ENCODE peak calls at places on chromosomes 5 and 9, in seven cellular contexts. A, Z, C, I, X, W and H are unnamed samples.

GRCh38 chr5:5270958-5271605 is 131.0 kb downstream of the ADAMTS16 start:
- DNase-seq in A (no peak), Z (peak; percentile 21), I (no peak), W (peak; percentile 69), X (peak; percentile 96), C (peak; percentile 87), H (peak; percentile 9)

GRCh38 chr9:107467416-107467815 is 22.2 kb downstream of the KLF4 start:
- DNase-seq in C (no peak), X (no peak), I (no peak), W (no peak), Z (no peak), A (no peak), H (no peak)

GRCh38 chr5:146447734-146448380 is 724 bp downstream of the TCERG1 start:
- DNase-seq in C (peak; percentile 6), I (no peak), X (no peak), A (peak; percentile 30), W (no peak), Z (no peak), H (no peak)

GRCh38 chr9:95722141-95722540 is 153.3 kb upstream of the ERCC6L2 start:
- DNase-seq in C (no peak), A (no peak), W (no peak), I (no peak), Z (no peak), X (no peak), H (no peak)

GRCh38 chr9:78298046-78298511 is 1.2 kb downstream of the PSAT1 start:
- DNase-seq in Z (peak; percentile 36), W (no peak), X (no peak), C (peak; percentile 9), I (peak; percentile 56), A (peak; percentile 29), H (no peak)

GRCh38 chr5:55600536-55601208 is 65.9 kb upstream of the PLPP1 start:
- DNase-seq in X (no peak), A (no peak), W (peak; percentile 57), I (no peak), Z (no peak), C (peak; percentile 16), H (no peak)

GRCh38 chr5:115758356-115758755 is 58.1 kb downstream of the CDO1 start:
- DNase-seq in Z (no peak), C (no peak), W (no peak), I (no peak), A (no peak), X (no peak), H (no peak)

GRCh38 chr9:27599521-27600234 is 26.4 kb upstream of the C9orf72 start:
- DNase-seq in C (no peak), W (no peak), X (no peak), Z (no peak), I (no peak), A (no peak), H (no peak)

GRCh38 chr5:11620172-11620571 is 284.1 kb downstream of the CTNND2 start:
- DNase-seq in A (no peak), I (no peak), C (no peak), X (no peak), Z (no peak), W (no peak), H (no peak)

GRCh38 chr9:113541019-113541900 is 77.7 kb downstream of the RGS3 start:
- DNase-seq in Z (peak; percentile 8), X (no peak), I (no peak), W (no peak), A (no peak), C (peak; percentile 43), H (no peak)

GRCh38 chr5:86688414-86688813 is 70.7 kb downstream of the COX7C start:
- DNase-seq in X (no peak), C (no peak), I (no peak), A (no peak), Z (no peak), W (no peak), H (no peak)

GRCh38 chr5:90356612-90357011 is 52.9 kb downstream of the CETN3 start:
- DNase-seq in W (no peak), Z (no peak), A (no peak), C (peak; percentile 10), X (no peak), I (no peak), H (no peak)

GRCh38 chr9:138080979-138081378 is 203.4 kb downstream of the CACNA1B start:
- DNase-seq in A (no peak), C (no peak), Z (no peak), W (no peak), X (no peak), I (no peak), H (no peak)

GRCh38 chr5:147403659-147404640 is 105.9 kb downstream of the DPYSL3 start:
- DNase-seq in X (peak; percentile 41), C (no peak), I (no peak), A (no peak), Z (no peak), W (peak; percentile 88), H (peak; percentile 81)

GRCh38 chr9:131398204-131398603 is 4.3 kb downstream of the PRRC2B start:
- DNase-seq in W (no peak), Z (no peak), I (no peak), X (no peak), A (peak; percentile 42), C (peak; percentile 63), H (no peak)

GRCh38 chr9:134491856-134492255 is 149.7 kb upstream of the COL5A1 start:
- DNase-seq in A (no peak), Z (no peak), I (no peak), C (no peak), W (no peak), X (no peak), H (no peak)

GRCh38 chr5:80128129-80128528 is 93.0 kb downstream of the THBS4 start:
- DNase-seq in A (no peak), X (peak; percentile 71), I (peak; percentile 19), W (no peak), Z (no peak), C (no peak), H (no peak)

GRCh38 chr9:81430727-81431126 is 258.6 kb downstream of the TLE1 start:
- DNase-seq in X (peak; percentile 10), Z (no peak), I (no peak), W (no peak), C (no peak), A (no peak), H (no peak)

GRCh38 chr9:89564257-89564878 is 40.4 kb upstream of the GADD45G start:
- DNase-seq in I (peak; percentile 39), W (no peak), Z (peak; percentile 92), X (peak; percentile 9), A (no peak), C (no peak), H (no peak)

GRCh38 chr5:125526940-125527339 is 780.5 kb upstream of the ZNF608 start:
- DNase-seq in I (no peak), C (peak; percentile 8), Z (no peak), A (no peak), X (no peak), W (peak; percentile 18), H (no peak)

GRCh38 chr9:130770679-130771442 is 64.2 kb upstream of the ABL1 start:
- DNase-seq in Z (peak; percentile 74), X (peak; percentile 48), C (peak; percentile 51), W (no peak), I (peak; percentile 74), A (no peak), H (no peak)

GRCh38 chr9:134693641-134694367 is 52.2 kb downstream of the COL5A1 start:
- DNase-seq in I (no peak), Z (no peak), W (no peak), A (no peak), C (no peak), X (no peak), H (no peak)

GRCh38 chr5:159104058-159104651 is 4.4 kb upstream of the EBF1 start:
- DNase-seq in W (peak; percentile 47), I (peak; percentile 58), C (no peak), A (no peak), X (no peak), Z (no peak), H (no peak)

GRCh38 chr9:113957778-113958430 is 81.8 kb downstream of the ZNF618 start:
- DNase-seq in I (no peak), C (no peak), Z (no peak), A (no peak), W (no peak), X (peak; percentile 75), H (no peak)

GRCh38 chr9:13446261-13446660 is 166.8 kb upstream of the MPDZ start:
- DNase-seq in I (no peak), A (no peak), W (no peak), X (no peak), C (no peak), Z (no peak), H (no peak)

GRCh38 chr9:120184266-120184665 is 395.7 kb downstream of the CDK5RAP2 start:
- DNase-seq in I (no peak), Z (no peak), C (peak; percentile 87), X (no peak), A (no peak), W (no peak), H (no peak)

GRCh38 chr5:180296778-180297177 is 4.9 kb upstream of the MAPK9 start:
- DNase-seq in X (no peak), Z (no peak), A (no peak), C (no peak), W (no peak), I (no peak), H (no peak)

GRCh38 chr5:160460377-160461049 is 38.9 kb downstream of the PTTG1 start:
- DNase-seq in I (no peak), Z (no peak), X (no peak), C (no peak), A (no peak), W (no peak), H (no peak)

GRCh38 chr9:122126340-122127333 is 32.9 kb downstream of the NDUFA8 start:
- DNase-seq in W (no peak), X (peak; percentile 44), I (no peak), Z (peak; percentile 4), A (no peak), C (peak; percentile 21), H (no peak)

GRCh38 chr9:105632807-105633206 is 29.4 kb upstream of the TAL2 start:
- DNase-seq in Z (no peak), W (no peak), I (no peak), A (no peak), C (no peak), X (no peak), H (no peak)

GRCh38 chr5:81904166-81904565 is 67.7 kb upstream of the ATG10 start:
- DNase-seq in A (no peak), X (no peak), C (no peak), Z (no peak), I (no peak), W (no peak), H (no peak)

GRCh38 chr5:15643731-15644130 is 143.8 kb downstream of the FBXL7 start:
- DNase-seq in W (no peak), X (no peak), Z (no peak), I (no peak), A (no peak), C (no peak), H (no peak)

GRCh38 chr5:33781286-33781685 is 110.5 kb downstream of the ADAMTS12 start:
- DNase-seq in W (no peak), A (no peak), C (no peak), Z (no peak), I (no peak), X (no peak), H (no peak)

GRCh38 chr5:176733586-176734262 is 76.6 kb upstream of the UNC5A start:
- DNase-seq in C (no peak), X (no peak), A (no peak), I (no peak), Z (no peak), W (no peak), H (no peak)

GRCh38 chr9:107740088-107740980 is 250.8 kb upstream of the KLF4 start:
- DNase-seq in X (no peak), Z (no peak), W (peak; percentile 72), A (no peak), C (peak; percentile 26), I (no peak), H (no peak)

GRCh38 chr9:134469041-134469875 is 143.0 kb downstream of the RXRA start:
- DNase-seq in W (peak; percentile 87), A (no peak), C (no peak), I (no peak), Z (no peak), X (no peak), H (no peak)

GRCh38 chr9:124242331-124243194 is 15.2 kb upstream of the NEK6 start:
- DNase-seq in W (no peak), C (no peak), X (no peak), I (no peak), Z (no peak), A (no peak), H (no peak)